ENCODE peak calls at places on chromosomes 3 and 15, in ten cellular contexts. G is thoracic aorta, V is cardiac fibroblast, B is heart right ventricle, T is Peyer's patch, P is HFF-Myc, I is fibroblast of mammary gland, D is Panc1, W is adrenal gland, C is dorsolateral prefrontal cortex. F is an unnamed sample.

GRCh38 chr3:48962939-48963338 is 27.1 kb upstream of the P4HTM start:
- DNase-seq in G (no peak), V (no peak), B (no peak), T (no peak), P (no peak), I (no peak), D (no peak), W (no peak), C (no peak), F (no peak)

GRCh38 chr3:110165344-110165743 is 828.0 kb upstream of the DPPA4 start:
- DNase-seq in G (no peak), V (peak), B (no peak), T (no peak), P (no peak), I (no peak), D (no peak), W (no peak), C (no peak), F (no peak)

GRCh38 chr15:37789881-37790280 is 144.6 kb upstream of the TMCO5A start:
- DNase-seq in G (no peak), V (peak), B (no peak), T (no peak), P (no peak), I (peak), D (no peak), W (no peak), C (no peak), F (no peak)

GRCh38 chr15:40932146-40932545 is 3.0 kb downstream of the DLL4 start:
- DNase-seq in G (no peak), V (no peak), B (no peak), T (no peak), P (no peak), I (no peak), D (no peak), W (no peak), C (no peak), F (no peak)

GRCh38 chr3:25468866-25469319 is 40.8 kb downstream of the RARB start:
- DNase-seq in G (no peak), V (peak), B (peak), T (peak), P (no peak), I (peak), D (no peak), W (peak), C (peak), F (no peak)

GRCh38 chr3:63364495-63364894 is 86.4 kb downstream of the SYNPR start:
- DNase-seq in G (no peak), V (peak), B (no peak), T (no peak), P (no peak), I (peak), D (no peak), W (no peak), C (no peak), F (no peak)

GRCh38 chr3:155015776-155016451 is 64.2 kb upstream of the MME start:
- DNase-seq in G (no peak), V (no peak), B (no peak), T (no peak), P (no peak), I (no peak), D (no peak), W (no peak), C (no peak), F (no peak)

GRCh38 chr15:63995789-63996188 is 50.5 kb downstream of the DAPK2 start:
- DNase-seq in G (no peak), V (no peak), B (no peak), T (no peak), P (no peak), I (no peak), D (no peak), W (no peak), C (no peak), F (no peak)

GRCh38 chr15:73746883-73747282 is 6.3 kb downstream of the INSYN1 start:
- DNase-seq in G (no peak), V (no peak), B (no peak), T (no peak), P (no peak), I (no peak), D (no peak), W (no peak), C (no peak), F (no peak)

GRCh38 chr3:150216041-150216811 is 191.9 kb upstream of the TSC22D2 start:
- DNase-seq in G (peak), V (no peak), B (peak), T (no peak), P (no peak), I (peak), D (no peak), W (no peak), C (no peak), F (no peak)

GRCh38 chr15:49686626-49687025 is 65.8 kb downstream of the DTWD1 start:
- DNase-seq in G (no peak), V (peak), B (no peak), T (no peak), P (no peak), I (peak), D (no peak), W (no peak), C (no peak), F (no peak)

GRCh38 chr3:99246010-99246654 is 344.6 kb upstream of the DCBLD2 start:
- DNase-seq in G (no peak), V (peak), B (no peak), T (no peak), P (peak), I (peak), D (no peak), W (no peak), C (no peak), F (no peak)

GRCh38 chr15:101550124-101550523 is 60.6 kb upstream of the PCSK6 start:
- DNase-seq in G (no peak), V (no peak), B (no peak), T (no peak), P (no peak), I (no peak), D (no peak), W (no peak), C (no peak), F (no peak)

GRCh38 chr3:159669024-159669476 is 319.6 kb upstream of the IL12A start:
- DNase-seq in G (no peak), V (peak), B (no peak), T (no peak), P (no peak), I (peak), D (no peak), W (no peak), C (no peak), F (no peak)

GRCh38 chr3:139629033-139629432 is 48.7 kb downstream of the NMNAT3 start:
- DNase-seq in G (no peak), V (peak), B (no peak), T (no peak), P (no peak), I (peak), D (no peak), W (no peak), C (no peak), F (peak)

GRCh38 chr3:143830063-143830462 is 18.2 kb downstream of the SLC9A9 start:
- DNase-seq in G (no peak), V (no peak), B (no peak), T (no peak), P (no peak), I (peak), D (no peak), W (no peak), C (no peak), F (no peak)

GRCh38 chr15:49621327-49622210 is 721 bp downstream of the DTWD1 start:
- DNase-seq in G (no peak), V (peak), B (no peak), T (no peak), P (no peak), I (peak), D (no peak), W (no peak), C (no peak), F (no peak)

GRCh38 chr15:40978141-40978540 is 24.9 kb downstream of the CHAC1 start:
- DNase-seq in G (no peak), V (no peak), B (no peak), T (no peak), P (no peak), I (no peak), D (no peak), W (no peak), C (no peak), F (no peak)

GRCh38 chr15:25543156-25543555 is 104.3 kb upstream of the UBE3A start:
- DNase-seq in G (peak), V (peak), B (no peak), T (no peak), P (peak), I (peak), D (no peak), W (peak), C (peak), F (no peak)

GRCh38 chr15:79283252-79284048 is 928 bp downstream of the ANKRD34C start:
- DNase-seq in G (no peak), V (peak), B (peak), T (no peak), P (no peak), I (peak), D (no peak), W (peak), C (no peak), F (no peak)

GRCh38 chr3:128309026-128309425 is 155.7 kb downstream of the EEFSEC start:
- DNase-seq in G (no peak), V (no peak), B (no peak), T (no peak), P (no peak), I (no peak), D (no peak), W (no peak), C (no peak), F (no peak)

GRCh38 chr15:63420333-63420741 is 38.7 kb upstream of the CA12 start:
- DNase-seq in G (no peak), V (peak), B (no peak), T (peak), P (no peak), I (no peak), D (no peak), W (no peak), C (no peak), F (no peak)

GRCh38 chr15:49212897-49213296 is 42.9 kb downstream of the GALK2 start:
- DNase-seq in G (no peak), V (no peak), B (no peak), T (no peak), P (no peak), I (no peak), D (no peak), W (no peak), C (no peak), F (no peak)

GRCh38 chr3:196792771-196793170 is 53.1 kb downstream of the PAK2 start:
- DNase-seq in G (no peak), V (peak), B (no peak), T (no peak), P (no peak), I (peak), D (no peak), W (no peak), C (no peak), F (no peak)

GRCh38 chr3:149579838-149580542 is 77.8 kb downstream of the WWTR1 start:
- DNase-seq in G (no peak), V (peak), B (no peak), T (no peak), P (no peak), I (peak), D (peak), W (no peak), C (no peak), F (no peak)

GRCh38 chr3:142819214-142819613 is 69.7 kb downstream of the PCOLCE2 start:
- DNase-seq in G (no peak), V (no peak), B (no peak), T (no peak), P (no peak), I (no peak), D (no peak), W (no peak), C (no peak), F (no peak)

GRCh38 chr15:48413304-48413703 is 82.1 kb downstream of the DUT start:
- DNase-seq in G (no peak), V (peak), B (no peak), T (no peak), P (no peak), I (peak), D (no peak), W (no peak), C (no peak), F (no peak)

GRCh38 chr3:168047190-168047795 is 48.4 kb downstream of the GOLIM4 start:
- DNase-seq in G (no peak), V (peak), B (no peak), T (no peak), P (peak), I (peak), D (peak), W (no peak), C (no peak), F (peak)

GRCh38 chr15:57555270-57555669 is 36.4 kb upstream of the MYZAP start:
- DNase-seq in G (no peak), V (peak), B (no peak), T (no peak), P (peak), I (no peak), D (no peak), W (no peak), C (no peak), F (no peak)

GRCh38 chr3:197241173-197241572 is 57.2 kb downstream of the DLG1 start:
- DNase-seq in G (no peak), V (no peak), B (no peak), T (no peak), P (no peak), I (no peak), D (no peak), W (no peak), C (no peak), F (no peak)

GRCh38 chr15:40287968-40288367 is 5.1 kb upstream of the ANKRD63 start:
- DNase-seq in G (no peak), V (peak), B (no peak), T (no peak), P (no peak), I (no peak), D (no peak), W (no peak), C (no peak), F (no peak)

GRCh38 chr15:86433983-86434382 is 354.3 kb downstream of the AGBL1 start:
- DNase-seq in G (no peak), V (no peak), B (no peak), T (no peak), P (no peak), I (no peak), D (no peak), W (no peak), C (no peak), F (no peak)

GRCh38 chr15:83320831-83321230 is 36.4 kb upstream of the BNC1 start:
- DNase-seq in G (no peak), V (peak), B (no peak), T (no peak), P (no peak), I (peak), D (no peak), W (no peak), C (no peak), F (no peak)

GRCh38 chr3:15360786-15361493 is 28.6 kb upstream of the SH3BP5 start:
- DNase-seq in G (no peak), V (peak), B (no peak), T (no peak), P (no peak), I (peak), D (no peak), W (no peak), C (no peak), F (no peak)

DNA sequence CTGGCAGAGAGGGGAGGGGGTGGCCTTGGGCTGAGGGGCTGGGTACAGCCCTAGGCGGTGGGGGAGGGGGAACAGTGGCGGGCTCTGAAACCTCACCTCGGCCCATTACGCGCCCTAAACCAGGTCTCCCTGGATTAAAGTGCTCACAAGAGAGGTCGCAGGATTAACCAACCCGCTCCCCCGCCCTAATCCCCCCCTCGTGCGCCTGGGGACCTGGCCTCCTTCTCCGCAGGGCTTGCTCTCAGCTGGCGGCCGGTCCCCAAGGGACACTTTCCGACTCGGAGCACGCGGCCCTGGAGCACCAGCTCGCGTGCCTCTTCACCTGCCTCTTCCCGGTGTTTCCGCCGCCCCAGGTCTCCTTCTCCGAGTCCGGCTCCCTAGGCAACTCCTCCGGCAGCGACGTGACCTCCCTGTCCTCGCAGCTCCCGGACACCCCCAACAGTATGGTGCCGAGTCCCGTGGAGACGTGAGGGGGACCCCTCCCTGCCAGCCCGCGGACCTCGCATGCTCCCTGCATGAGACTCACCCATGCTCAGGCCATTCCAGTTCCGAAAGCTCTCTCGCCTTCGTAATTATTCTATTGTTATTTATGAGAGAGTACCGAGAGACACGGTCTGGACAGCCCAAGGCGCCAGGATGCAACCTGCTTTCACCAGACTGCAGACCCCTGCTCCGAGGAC is 4.9 kb downstream of the ISL2 start:
- DNase-seq in G (no peak), V (peak), B (peak), T (no peak), P (no peak), I (no peak), D (no peak), W (no peak), C (no peak), F (no peak)
- TF ChIP-seq CTCF in G (no peak), V (no peak), B (no peak), T (no peak), P (no peak), I (no peak), D (no peak), W (no peak), C (no peak), F (no peak)

GRCh38 chr3:51943451-51944391 is 1.6 kb downstream of the PARP3 start:
- DNase-seq in G (no peak), V (no peak), B (no peak), T (peak), P (no peak), I (no peak), D (no peak), W (peak), C (peak), F (no peak)

GRCh38 chr3:51940648-51941421 is 869 bp downstream of the RRP9 start:
- DNase-seq in G (no peak), V (peak), B (no peak), T (peak), P (no peak), I (peak), D (no peak), W (no peak), C (no peak), F (no peak)

GRCh38 chr3:51942603-51943450 is 664 bp downstream of the PARP3 start:
- DNase-seq in G (no peak), V (peak), B (peak), T (peak), P (no peak), I (peak), D (no peak), W (peak), C (peak), F (peak)

GRCh38 chr3:51941447-51941797 is 282 bp downstream of the RRP9 start:
- DNase-seq in G (no peak), V (no peak), B (no peak), T (no peak), P (no peak), I (no peak), D (no peak), W (no peak), C (no peak), F (no peak)

GRCh38 chr3:51941798-51942602 is at the start of the genes PARP3 and RRP9:
- DNase-seq in G (peak), V (peak), B (peak), T (peak), P (peak), I (peak), D (peak), W (peak), C (peak), F (peak)
- H3K4me3 ChIP-seq in G (peak), V (peak), B (peak), T (peak), P (peak), I (peak), D (peak), W (peak), C (peak), F (peak)

GRCh38 chr15:75676688-75677475 is 29.2 kb downstream of the SNX33 start:
- DNase-seq in G (no peak), V (no peak), B (no peak), T (no peak), P (no peak), I (no peak), D (no peak), W (no peak), C (no peak), F (no peak)

GRCh38 chr15:75673426-75674247 is 25.9 kb downstream of the SNX33 start:
- DNase-seq in G (peak), V (peak), B (peak), T (peak), P (no peak), I (peak), D (no peak), W (peak), C (no peak), F (no peak)

GRCh38 chr15:75677601-75678323 is 30.1 kb downstream of the SNX33 start:
- DNase-seq in G (no peak), V (no peak), B (no peak), T (no peak), P (no peak), I (no peak), D (no peak), W (no peak), C (no peak), F (no peak)

GRCh38 chr15:75674366-75674765 is 26.7 kb downstream of the SNX33 start:
- DNase-seq in G (no peak), V (no peak), B (no peak), T (no peak), P (no peak), I (no peak), D (no peak), W (no peak), C (no peak), F (no peak)

DNA sequence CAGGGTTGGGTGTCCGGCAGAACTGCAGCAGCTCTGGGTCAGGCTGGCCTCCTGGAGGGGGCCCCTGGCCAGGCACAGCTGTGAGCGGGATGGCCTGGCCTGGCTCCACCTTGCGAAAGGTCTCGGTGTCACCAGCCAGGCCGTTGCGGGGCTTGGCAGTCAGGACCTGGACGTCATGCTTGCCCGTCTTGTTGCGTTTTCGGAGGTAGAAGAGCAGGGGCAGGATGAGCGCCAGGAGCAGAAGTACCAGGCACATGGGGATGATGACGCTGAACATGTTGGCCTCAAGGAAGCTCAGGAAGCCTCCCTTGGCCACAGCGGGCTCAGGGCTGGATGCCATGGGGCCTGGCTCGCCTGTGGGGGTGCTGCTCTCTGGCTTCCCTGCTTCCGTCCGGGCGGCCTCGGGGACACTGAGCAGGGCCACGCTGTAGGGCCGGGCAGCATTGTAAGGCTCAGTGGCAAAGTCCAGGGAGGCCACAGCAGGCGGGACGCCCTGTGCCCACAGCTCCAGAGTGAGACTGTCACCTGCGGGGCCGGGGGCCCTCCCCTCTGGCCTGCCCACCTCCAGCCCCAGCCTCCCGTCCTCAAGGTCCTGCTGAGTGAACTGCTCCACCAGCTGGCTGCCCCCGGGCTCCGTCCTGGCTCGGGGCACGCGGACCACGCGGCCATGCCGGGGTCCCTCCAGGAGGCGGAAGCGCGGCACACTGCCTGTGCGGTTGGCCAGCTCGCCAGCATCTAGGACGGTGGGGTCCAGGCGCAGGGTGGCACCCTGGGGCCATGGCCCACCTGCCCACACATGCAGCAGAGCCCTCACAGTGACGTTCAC is 28.1 kb downstream of the SNX33 start:
- DNase-seq in G (no peak), V (no peak), B (peak), T (no peak), P (no peak), I (no peak), D (no peak), W (no peak), C (no peak), F (no peak)
- TF ChIP-seq CTCF in G (no peak), V (no peak), B (no peak), T (no peak), P (no peak), I (no peak), D (no peak), W (no peak), C (no peak), F (no peak)

GRCh38 chr3:112569265-112569664 is 7.4 kb downstream of the SLC35A5 start:
- DNase-seq in G (no peak), V (no peak), B (no peak), T (no peak), P (no peak), I (no peak), D (no peak), W (no peak), C (no peak), F (no peak)
- H3K4me3 ChIP-seq in G (no peak), V (no peak), B (no peak), T (no peak), P (no peak), I (no peak), D (no peak), W (no peak), C (no peak), F (no peak)

F was measured in GM12864.